ENCODE peak calls at places on chromosomes 1 and 21, in four cellular contexts. One of them, this sample, is unnamed.

GRCh38 chr1:226748306-226748705 is 9.2 kb upstream of the ITPKB start:
- DNase-seq in uterus: no peak
- DNase-seq in iris pigment epithelial cell: no peak
- DNase-seq in HFFc6: no peak
- DNase-seq in this sample: no peak

GRCh38 chr1:151513626-151514101 is 2.5 kb downstream of the CGN start:
- DNase-seq in HFFc6: no peak
- DNase-seq in uterus: no peak
- DNase-seq in iris pigment epithelial cell: no peak
- DNase-seq in this sample: peak; percentile 82

GRCh38 chr21:46222436-46223116 is 6.0 kb downstream of the LSS start:
- DNase-seq in uterus: no peak
- DNase-seq in HFFc6: no peak
- DNase-seq in iris pigment epithelial cell: no peak
- DNase-seq in this sample: no peak

GRCh38 chr1:153790282-153790995 is 15.2 kb downstream of the SLC27A3 start:
- DNase-seq in iris pigment epithelial cell: peak; percentile 59
- DNase-seq in HFFc6: peak; percentile 48
- DNase-seq in uterus: peak; percentile 91
- DNase-seq in this sample: peak; percentile 62

GRCh38 chr1:34086561-34086960 is 78.5 kb downstream of the CSMD2 start:
- DNase-seq in uterus: no peak
- DNase-seq in HFFc6: no peak
- DNase-seq in iris pigment epithelial cell: no peak
- DNase-seq in this sample: no peak

GRCh38 chr1:153777648-153778047 is 2.4 kb downstream of the SLC27A3 start:
- DNase-seq in uterus: peak; percentile 39
- DNase-seq in HFFc6: no peak
- DNase-seq in iris pigment epithelial cell: no peak
- DNase-seq in this sample: no peak

GRCh38 chr1:210377934-210378333 is 49.2 kb downstream of the HHAT start:
- DNase-seq in uterus: no peak
- DNase-seq in iris pigment epithelial cell: peak; percentile 57
- DNase-seq in HFFc6: peak; percentile 53
- DNase-seq in this sample: no peak

GRCh38 chr1:43563779-43564616 is 33.3 kb downstream of the PTPRF start:
- DNase-seq in uterus: peak; percentile 83
- DNase-seq in HFFc6: no peak
- DNase-seq in iris pigment epithelial cell: no peak
- DNase-seq in this sample: no peak

GRCh38 chr1:118113261-118113660 is 71.8 kb downstream of the SPAG17 start:
- DNase-seq in HFFc6: no peak
- DNase-seq in uterus: no peak
- DNase-seq in iris pigment epithelial cell: no peak
- DNase-seq in this sample: no peak

This sample was measured in lung.